ENCODE peak calls at places on chromosome 1, in eight cellular contexts. One of them, this sample, is unnamed.

GRCh38 chr1:3207217-3207848 is 138.3 kb downstream of the PRDM16 start:
- DNase-seq in CD8-positive, alpha-beta T cell: no peak
- DNase-seq in tibial artery: peak; percentile 83
- DNase-seq in A549: no peak
- DNase-seq in AG04450: no peak
- DNase-seq in spleen: no peak
- DNase-seq in ovary: no peak
- DNase-seq in endothelial cell of umbilical vein: no peak
- DNase-seq in this sample: no peak

GRCh38 chr1:231931146-231931545 is 304.6 kb downstream of the DISC1 start:
- DNase-seq in CD8-positive, alpha-beta T cell: no peak
- DNase-seq in tibial artery: no peak
- DNase-seq in A549: no peak
- DNase-seq in AG04450: no peak
- DNase-seq in spleen: no peak
- DNase-seq in ovary: no peak
- DNase-seq in endothelial cell of umbilical vein: no peak
- DNase-seq in this sample: no peak

GRCh38 chr1:3510136-3510955 is 55.9 kb downstream of the ARHGEF16 start:
- DNase-seq in CD8-positive, alpha-beta T cell: no peak
- DNase-seq in tibial artery: no peak
- DNase-seq in A549: peak; percentile 38
- DNase-seq in AG04450: no peak
- DNase-seq in spleen: no peak
- DNase-seq in ovary: no peak
- DNase-seq in endothelial cell of umbilical vein: no peak
- DNase-seq in this sample: no peak

GRCh38 chr1:56073614-56074356 is 505.6 kb downstream of the PLPP3 start:
- DNase-seq in CD8-positive, alpha-beta T cell: no peak
- DNase-seq in tibial artery: peak; percentile 90
- DNase-seq in A549: no peak
- DNase-seq in AG04450: peak; percentile 78
- DNase-seq in spleen: no peak
- DNase-seq in ovary: peak; percentile 81
- DNase-seq in endothelial cell of umbilical vein: peak; percentile 99
- DNase-seq in this sample: no peak

GRCh38 chr1:234205966-234206365 is 167.3 kb upstream of the COA6 start:
- DNase-seq in CD8-positive, alpha-beta T cell: no peak
- DNase-seq in tibial artery: no peak
- DNase-seq in A549: no peak
- DNase-seq in AG04450: no peak
- DNase-seq in spleen: no peak
- DNase-seq in ovary: no peak
- DNase-seq in endothelial cell of umbilical vein: no peak
- DNase-seq in this sample: no peak

GRCh38 chr1:219432191-219432606 is 180.7 kb downstream of the ZC3H11B start:
- DNase-seq in CD8-positive, alpha-beta T cell: no peak
- DNase-seq in tibial artery: no peak
- DNase-seq in A549: no peak
- DNase-seq in AG04450: no peak
- DNase-seq in spleen: no peak
- DNase-seq in ovary: no peak
- DNase-seq in endothelial cell of umbilical vein: no peak
- DNase-seq in this sample: no peak

GRCh38 chr1:227891223-227891954 is 56.3 kb downstream of the WNT9A start:
- DNase-seq in CD8-positive, alpha-beta T cell: no peak
- DNase-seq in tibial artery: peak; percentile 48
- DNase-seq in A549: no peak
- DNase-seq in AG04450: no peak
- DNase-seq in spleen: peak; percentile 72
- DNase-seq in ovary: no peak
- DNase-seq in endothelial cell of umbilical vein: no peak
- DNase-seq in this sample: no peak

GRCh38 chr1:51714374-51715019 is 97.6 kb downstream of the OSBPL9 start:
- DNase-seq in CD8-positive, alpha-beta T cell: no peak
- DNase-seq in tibial artery: no peak
- DNase-seq in A549: no peak
- DNase-seq in AG04450: no peak
- DNase-seq in spleen: no peak
- DNase-seq in ovary: no peak
- DNase-seq in endothelial cell of umbilical vein: no peak
- DNase-seq in this sample: no peak

GRCh38 chr1:221527886-221528634 is 213.8 kb downstream of the DUSP10 start:
- DNase-seq in CD8-positive, alpha-beta T cell: no peak
- DNase-seq in tibial artery: no peak
- DNase-seq in A549: no peak
- DNase-seq in AG04450: no peak
- DNase-seq in spleen: no peak
- DNase-seq in ovary: no peak
- DNase-seq in endothelial cell of umbilical vein: no peak
- DNase-seq in this sample: no peak

GRCh38 chr1:108664426-108664950 is 3.6 kb upstream of the HENMT1 start:
- DNase-seq in CD8-positive, alpha-beta T cell: no peak
- DNase-seq in tibial artery: no peak
- DNase-seq in A549: no peak
- DNase-seq in AG04450: no peak
- DNase-seq in spleen: no peak
- DNase-seq in ovary: no peak
- DNase-seq in endothelial cell of umbilical vein: no peak
- DNase-seq in this sample: no peak

GRCh38 chr1:216925962-216926361 is 202.7 kb upstream of the ESRRG start:
- DNase-seq in CD8-positive, alpha-beta T cell: no peak
- DNase-seq in tibial artery: no peak
- DNase-seq in A549: no peak
- DNase-seq in AG04450: no peak
- DNase-seq in spleen: no peak
- DNase-seq in ovary: no peak
- DNase-seq in endothelial cell of umbilical vein: no peak
- DNase-seq in this sample: no peak
- H3K27ac ChIP-seq in CD8-positive, alpha-beta T cell: no peak overlapping the region
- H3K27ac ChIP-seq in tibial artery: no peak overlapping the region
- H3K27ac ChIP-seq in A549: no peak overlapping the region
- H3K27ac ChIP-seq in AG04450: no peak overlapping the region
- H3K27ac ChIP-seq in spleen: no peak overlapping the region
- H3K27ac ChIP-seq in ovary: no peak overlapping the region
- H3K27ac ChIP-seq in endothelial cell of umbilical vein: no peak overlapping the region
- H3K27ac ChIP-seq in this sample: no peak overlapping the region

DNA sequence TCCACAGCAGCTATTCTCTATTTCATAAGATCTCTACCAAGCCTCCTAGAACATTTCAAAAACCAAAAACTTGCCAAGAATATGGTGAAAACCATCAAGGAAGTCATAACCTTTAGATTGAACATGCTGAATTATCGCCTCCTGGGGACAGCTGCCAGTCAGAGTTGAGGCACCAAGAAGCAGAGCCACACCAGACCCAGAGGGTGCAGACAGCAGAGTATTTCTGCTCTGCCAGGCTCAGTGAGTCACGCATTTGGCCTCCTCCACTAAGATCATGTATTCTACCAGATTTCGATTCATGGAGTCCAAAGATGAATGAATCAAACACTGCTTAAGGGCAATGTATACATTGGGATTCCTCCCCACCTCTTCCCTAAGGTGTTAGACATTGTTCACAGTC is 2.1 kb downstream of the F3 start:
- DNase-seq in CD8-positive, alpha-beta T cell: no peak
- DNase-seq in tibial artery: peak; percentile 71
- DNase-seq in A549: no peak
- DNase-seq in AG04450: no peak
- DNase-seq in spleen: no peak
- DNase-seq in ovary: no peak
- DNase-seq in endothelial cell of umbilical vein: no peak
- DNase-seq in this sample: no peak
- H3K27ac ChIP-seq in CD8-positive, alpha-beta T cell: no peak overlapping the region
- H3K27ac ChIP-seq in tibial artery: peak overlapping the region; percentile 17
- H3K27ac ChIP-seq in A549: no peak overlapping the region
- H3K27ac ChIP-seq in AG04450: no peak overlapping the region
- H3K27ac ChIP-seq in spleen: no peak overlapping the region
- H3K27ac ChIP-seq in ovary: no peak overlapping the region
- H3K27ac ChIP-seq in endothelial cell of umbilical vein: no peak overlapping the region
- H3K27ac ChIP-seq in this sample: no peak overlapping the region

DNA sequence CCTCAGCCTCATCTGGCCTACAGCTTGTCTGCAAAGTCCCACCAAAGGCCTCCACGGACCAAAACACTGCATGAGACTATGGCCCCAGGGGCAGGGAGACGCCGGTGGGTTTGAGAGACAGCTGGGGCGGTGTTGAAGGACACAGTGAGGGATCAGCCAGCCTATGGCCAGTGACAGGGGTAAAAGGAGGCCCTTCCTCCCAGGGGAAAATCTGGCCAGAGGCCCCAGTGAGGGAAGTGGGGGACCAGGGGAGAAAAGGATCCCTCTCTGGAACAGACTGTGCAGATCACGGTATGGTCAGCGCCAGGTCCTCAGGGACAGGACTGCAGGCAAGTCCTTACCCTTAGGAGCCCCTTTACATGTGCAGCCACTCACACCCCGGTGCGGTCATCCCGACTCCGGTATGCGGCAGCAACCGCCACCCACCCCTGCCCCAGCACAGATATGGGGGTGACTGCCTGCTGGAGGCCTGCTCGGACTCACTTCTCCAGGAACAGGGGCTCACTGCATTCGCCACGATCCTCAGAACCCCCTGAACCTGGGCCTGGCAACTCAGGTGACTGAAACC is 1.3 kb downstream of the CERS2 start:
- DNase-seq in CD8-positive, alpha-beta T cell: no peak
- DNase-seq in tibial artery: no peak
- DNase-seq in A549: no peak
- DNase-seq in AG04450: no peak
- DNase-seq in spleen: peak; percentile 86
- DNase-seq in ovary: peak; percentile 41
- DNase-seq in endothelial cell of umbilical vein: no peak
- DNase-seq in this sample: no peak
- H3K27ac ChIP-seq in CD8-positive, alpha-beta T cell: peak overlapping the region; percentile 78
- H3K27ac ChIP-seq in tibial artery: peak overlapping the region; percentile 98
- H3K27ac ChIP-seq in A549: peak overlapping the region; percentile 98
- H3K27ac ChIP-seq in AG04450: peak overlapping the region; percentile 70
- H3K27ac ChIP-seq in spleen: peak overlapping the region; percentile 95
- H3K27ac ChIP-seq in ovary: peak overlapping the region; percentile 96
- H3K27ac ChIP-seq in endothelial cell of umbilical vein: peak overlapping the region; percentile 50
- H3K27ac ChIP-seq in this sample: peak overlapping the region; percentile 92

GRCh38 chr1:100137602-100138001 is 4.6 kb downstream of the TRMT13 start:
- DNase-seq in CD8-positive, alpha-beta T cell: no peak
- DNase-seq in tibial artery: no peak
- DNase-seq in A549: no peak
- DNase-seq in AG04450: no peak
- DNase-seq in spleen: no peak
- DNase-seq in ovary: no peak
- DNase-seq in endothelial cell of umbilical vein: no peak
- DNase-seq in this sample: no peak
- H3K27ac ChIP-seq in CD8-positive, alpha-beta T cell: no peak overlapping the region
- H3K27ac ChIP-seq in tibial artery: no peak overlapping the region
- H3K27ac ChIP-seq in A549: no peak overlapping the region
- H3K27ac ChIP-seq in AG04450: no peak overlapping the region
- H3K27ac ChIP-seq in spleen: no peak overlapping the region
- H3K27ac ChIP-seq in ovary: no peak overlapping the region
- H3K27ac ChIP-seq in endothelial cell of umbilical vein: no peak overlapping the region
- H3K27ac ChIP-seq in this sample: no peak overlapping the region

DNA sequence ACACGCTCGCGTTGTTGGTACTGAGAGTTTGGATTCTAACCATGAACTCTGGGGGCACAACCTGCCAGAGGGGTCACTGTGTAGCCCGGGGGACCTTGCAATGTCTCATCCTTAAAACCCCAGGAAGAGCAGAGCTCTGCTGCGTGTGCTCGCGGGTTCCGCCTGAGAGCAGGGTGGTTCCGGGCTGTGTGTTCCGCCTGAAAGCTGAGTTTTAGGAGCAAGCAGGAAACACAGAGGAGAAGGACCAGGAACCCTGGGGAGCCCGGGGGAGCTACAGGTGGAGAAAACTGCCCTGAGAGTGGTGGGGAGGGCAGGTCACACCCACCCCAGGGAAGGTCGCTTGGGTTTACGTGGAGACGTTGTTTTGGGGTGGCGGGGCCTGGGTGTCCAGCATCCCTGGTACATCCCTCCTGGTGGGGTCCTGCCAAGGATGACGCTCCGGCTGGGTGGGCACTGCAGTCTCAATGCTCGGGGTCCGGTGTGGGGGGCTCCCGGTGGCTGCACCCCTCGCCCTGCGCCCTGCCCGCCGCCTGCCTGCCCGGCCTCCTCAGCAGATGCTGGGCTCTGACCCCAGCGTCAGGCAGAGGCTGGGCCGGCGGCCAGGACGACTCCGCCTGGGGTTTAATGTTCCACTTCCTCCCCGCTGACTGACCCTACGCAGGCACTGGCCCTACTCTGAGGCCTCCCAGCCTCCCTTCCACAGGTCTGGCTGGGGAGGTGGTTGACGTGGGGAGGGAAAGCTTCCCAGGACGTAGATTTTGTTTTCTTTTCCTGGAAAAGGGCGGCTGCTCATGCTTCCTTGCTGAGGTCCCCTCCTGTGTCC is 17.2 kb upstream of the C1orf159 start:
- DNase-seq in CD8-positive, alpha-beta T cell: no peak
- DNase-seq in tibial artery: no peak
- DNase-seq in A549: no peak
- DNase-seq in AG04450: no peak
- DNase-seq in spleen: no peak
- DNase-seq in ovary: no peak
- DNase-seq in endothelial cell of umbilical vein: no peak
- DNase-seq in this sample: no peak
- H3K27ac ChIP-seq in CD8-positive, alpha-beta T cell: no peak overlapping the region
- H3K27ac ChIP-seq in tibial artery: no peak overlapping the region
- H3K27ac ChIP-seq in A549: no peak overlapping the region
- H3K27ac ChIP-seq in AG04450: no peak overlapping the region
- H3K27ac ChIP-seq in spleen: no peak overlapping the region
- H3K27ac ChIP-seq in ovary: no peak overlapping the region
- H3K27ac ChIP-seq in endothelial cell of umbilical vein: no peak overlapping the region
- H3K27ac ChIP-seq in this sample: no peak overlapping the region

GRCh38 chr1:19623523-19623922 is 20.6 kb upstream of the NBL1 start:
- DNase-seq in CD8-positive, alpha-beta T cell: no peak
- DNase-seq in tibial artery: no peak
- DNase-seq in A549: no peak
- DNase-seq in AG04450: no peak
- DNase-seq in spleen: no peak
- DNase-seq in ovary: no peak
- DNase-seq in endothelial cell of umbilical vein: no peak
- DNase-seq in this sample: no peak
- H3K27ac ChIP-seq in CD8-positive, alpha-beta T cell: no peak overlapping the region
- H3K27ac ChIP-seq in tibial artery: no peak overlapping the region
- H3K27ac ChIP-seq in A549: no peak overlapping the region
- H3K27ac ChIP-seq in AG04450: no peak overlapping the region
- H3K27ac ChIP-seq in spleen: no peak overlapping the region
- H3K27ac ChIP-seq in ovary: no peak overlapping the region
- H3K27ac ChIP-seq in endothelial cell of umbilical vein: no peak overlapping the region
- H3K27ac ChIP-seq in this sample: no peak overlapping the region

This sample was measured in naive thymus-derived CD4-positive, alpha-beta T cell.